ENCODE peak calls at places on chromosomes 1 and 21, in five cellular contexts. R, U, M, I and C are unnamed samples. For H3K9me3, the result is how much of the 10 kb centered on the place peaks cover.

GRCh38 chr1:107250169-107250568 is 109.3 kb downstream of the NTNG1 start:
- DNase-seq in U (no peak), M (no peak), I (no peak), R (no peak), C (no peak)

GRCh38 chr21:31961704-31962103 is 88.9 kb downstream of the HUNK start:
- DNase-seq in R (no peak), U (no peak), I (no peak), M (no peak), C (no peak)

GRCh38 chr1:174051956-174052355 is 29.8 kb upstream of the RC3H1 start:
- DNase-seq in M (no peak), I (peak), R (no peak), U (no peak), C (no peak)

GRCh38 chr1:2019162-2019542 is at the start of gene GABRD:
- DNase-seq in M (no peak), R (no peak), U (no peak), I (peak), C (peak)

GRCh38 chr1:85333186-85333585 is 56.8 kb upstream of the BCL10 start:
- DNase-seq in I (no peak), U (no peak), R (no peak), M (no peak), C (no peak)

GRCh38 chr1:208161656-208162375 is 82.4 kb downstream of the PLXNA2 start:
- DNase-seq in M (no peak), I (peak), U (no peak), R (peak), C (no peak)

GRCh38 chr1:51300270-51300669 is 30.1 kb downstream of the TTC39A start:
- DNase-seq in R (no peak), M (no peak), I (no peak), U (no peak), C (no peak)

GRCh38 chr21:45944601-45945000 is 37.0 kb upstream of the COL6A1 start:
- DNase-seq in R (no peak), I (no peak), M (no peak), U (peak), C (no peak)

DNA sequence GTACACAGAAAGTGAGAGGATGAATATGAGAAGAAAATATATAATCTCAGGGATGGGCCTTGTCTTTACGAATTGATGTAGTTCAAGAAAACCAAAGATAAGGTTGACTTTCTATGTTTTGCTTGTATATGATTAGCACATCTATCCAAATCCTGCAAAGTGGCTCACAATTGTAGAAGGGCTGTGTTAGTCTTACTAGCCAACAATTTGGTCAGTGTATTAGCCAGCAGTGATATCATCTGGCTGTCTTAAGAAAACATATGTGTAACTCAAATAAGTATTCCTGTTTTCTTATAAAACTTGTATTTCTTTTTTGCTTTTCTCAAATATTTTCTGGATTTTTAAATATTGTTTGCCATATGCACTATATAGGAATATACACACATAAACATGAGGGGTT is 5.5 kb downstream of the SDCCAG8 start:
- DNase-seq in U (no peak), R (peak), I (peak), M (no peak), C (no peak)
- H3K4me3 ChIP-seq in U (no peak), R (no peak), I (no peak), M (no peak), C (no peak)

GRCh38 chr21:26563977-26564503 is 9.0 kb downstream of the CYYR1 start:
- DNase-seq in M (no peak), I (no peak), U (no peak), R (no peak), C (no peak)
- H3K9me3 ChIP-seq in M (under half), I (under half), U (under half), R (under half), C (under half)

GRCh38 chr1:17645512-17645911 is 106.0 kb downstream of the ARHGEF10L start:
- DNase-seq in I (no peak), R (no peak), U (no peak), M (no peak), C (no peak)
- H3K4me3 ChIP-seq in I (no peak), R (no peak), U (no peak), M (no peak), C (no peak)

GRCh38 chr1:248590055-248590454 is 7.4 kb downstream of the OR2T10 start:
- DNase-seq in U (no peak), I (no peak), M (no peak), R (no peak), C (no peak)

GRCh38 chr1:248589334-248589733 is 8.2 kb downstream of the OR2T10 start:
- DNase-seq in U (no peak), R (no peak), I (no peak), M (no peak), C (no peak)

GRCh38 chr1:248592655-248593054 is 4.8 kb downstream of the OR2T10 start:
- DNase-seq in I (no peak), R (no peak), U (no peak), M (no peak), C (no peak)

GRCh38 chr1:248596615-248597014 is 885 bp downstream of the OR2T10 start:
- DNase-seq in I (no peak), R (no peak), U (no peak), M (no peak), C (no peak)

GRCh38 chr1:248593226-248593625 is 4.3 kb downstream of the OR2T10 start:
- DNase-seq in U (no peak), M (no peak), I (no peak), R (no peak), C (no peak)
- H3K9me3 ChIP-seq in U (under half), M (under half), I (under half), R (under half), C (under half)

GRCh38 chr1:153546796-153547559 is 1.4 kb upstream of the S100A4 start:
- DNase-seq in U (no peak), R (no peak), I (peak), M (no peak), C (no peak)
- H3K4me3 ChIP-seq in U (no peak), R (no peak), I (peak), M (no peak), C (no peak)